ENCODE peak calls at places on chromosomes 4 and X, in seven cellular contexts. V is H9, N is osteocyte, K is left lung, C is ovary, X is AG10803, D is fibroblast of mammary gland. S is an unnamed sample.

GRCh38 chrX:115679460-115679859 is 118.5 kb downstream of the PLS3 start:
- DNase-seq in V (no peak), N (no peak), K (no peak), C (no peak), X (peak; percentile 25), D (peak; percentile 46), S (no peak)

GRCh38 chrX:16138108-16138427 is 14.7 kb downstream of the GRPR start:
- DNase-seq in V (no peak), N (no peak), K (no peak), C (no peak), X (no peak), D (no peak), S (no peak)

GRCh38 chrX:46642145-46642544 is 68.6 kb downstream of the CHST7 start:
- DNase-seq in V (no peak), N (no peak), K (no peak), C (no peak), X (no peak), D (peak; percentile 39), S (no peak)

GRCh38 chr4:16759781-16760459 is 138.5 kb downstream of the LDB2 start:
- DNase-seq in V (no peak), N (no peak), K (no peak), C (no peak), X (no peak), D (no peak), S (no peak)

GRCh38 chr4:169334335-169334734 is 63.6 kb upstream of the SH3RF1 start:
- DNase-seq in V (no peak), N (no peak), K (no peak), C (no peak), X (no peak), D (no peak), S (no peak)

GRCh38 chr4:54499308-54500074 is 158.3 kb upstream of the KIT start:
- DNase-seq in V (no peak), N (no peak), K (no peak), C (no peak), X (peak; percentile 64), D (no peak), S (no peak)

GRCh38 chrX:132615396-132616131 is 126.7 kb upstream of the MBNL3 start:
- DNase-seq in V (peak; percentile 57), N (no peak), K (no peak), C (peak; percentile 32), X (peak; percentile 15), D (peak; percentile 41), S (peak; percentile 52)

GRCh38 chr4:9825049-9825448 is 43.6 kb downstream of the DRD5 start:
- DNase-seq in V (no peak), N (no peak), K (no peak), C (no peak), X (no peak), D (no peak), S (no peak)

GRCh38 chr4:2515835-2516550 is 20.5 kb upstream of the FAM193A start:
- DNase-seq in V (no peak), N (no peak), K (no peak), C (peak; percentile 46), X (no peak), D (no peak), S (no peak)

GRCh38 chrX:68139791-68140190 is 293.5 kb downstream of the OPHN1 start:
- DNase-seq in V (no peak), N (no peak), K (no peak), C (no peak), X (peak; percentile 25), D (peak; percentile 27), S (no peak)

GRCh38 chr4:15878011-15878410 is 60.5 kb downstream of the FGFBP1 start:
- DNase-seq in V (no peak), N (no peak), K (no peak), C (no peak), X (no peak), D (no peak), S (no peak)

GRCh38 chr4:1239949-1240305 is 9.0 kb downstream of the CTBP1 start:
- DNase-seq in V (no peak), N (no peak), K (peak; percentile 10), C (no peak), X (no peak), D (no peak), S (no peak)

GRCh38 chr4:40228497-40229365 is 31.9 kb downstream of the RHOH start:
- DNase-seq in V (peak; percentile 49), N (no peak), K (no peak), C (no peak), X (no peak), D (peak; percentile 18), S (no peak)

GRCh38 chr4:105998210-105998609 is 102.9 kb downstream of the NPNT start:
- DNase-seq in V (no peak), N (no peak), K (no peak), C (no peak), X (no peak), D (no peak), S (no peak)

GRCh38 chr4:163709601-163710000 is 215.1 kb downstream of the TMA16 start:
- DNase-seq in V (no peak), N (no peak), K (no peak), C (no peak), X (no peak), D (no peak), S (no peak)

GRCh38 chrX:103831803-103832544 is at the start of gene RAB9B:
- DNase-seq in V (peak; percentile 88), N (peak; percentile 88), K (peak; percentile 57), C (peak; percentile 84), X (no peak), D (peak; percentile 35), S (peak; percentile 32)

GRCh38 chr4:79678472-79679202 is 270.6 kb upstream of the GK2 start:
- DNase-seq in V (no peak), N (no peak), K (no peak), C (no peak), X (no peak), D (no peak), S (no peak)

GRCh38 chr4:168848977-168849687 is 160.9 kb downstream of the CBR4 start:
- DNase-seq in V (no peak), N (no peak), K (no peak), C (no peak), X (no peak), D (no peak), S (no peak)

GRCh38 chrX:99398578-99398977 is 1011.5 kb downstream of the PCDH19 start:
- DNase-seq in V (no peak), N (no peak), K (no peak), C (no peak), X (no peak), D (no peak), S (no peak)

GRCh38 chrX:99397879-99398278 is 1012.2 kb downstream of the PCDH19 start:
- DNase-seq in V (no peak), N (no peak), K (no peak), C (no peak), X (no peak), D (no peak), S (no peak)

DNA sequence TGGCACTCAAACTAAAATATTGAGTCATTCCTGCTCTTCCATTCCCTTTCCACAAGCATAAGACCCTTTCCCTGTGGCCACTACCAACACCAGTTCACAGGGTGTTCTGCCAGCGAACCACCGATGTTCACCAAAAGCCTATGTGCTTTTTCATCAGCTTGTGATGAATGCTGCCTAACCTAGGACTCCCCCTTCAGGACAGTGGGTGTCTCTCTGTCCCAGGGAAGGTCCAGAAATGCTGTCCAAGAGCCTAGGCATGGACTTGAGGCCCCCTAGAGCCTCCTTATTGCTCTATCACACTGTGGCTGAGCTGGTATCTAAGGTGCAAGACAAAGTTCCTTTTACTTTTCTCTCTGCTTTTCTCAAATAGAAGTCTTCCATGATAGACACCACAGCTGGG is 1015.6 kb downstream of the PCDH19 start:
- DNase-seq in V (peak; percentile 56), N (no peak), K (no peak), C (no peak), X (no peak), D (no peak), S (no peak)
- TF ChIP-seq CTCF in V (peak; percentile 69), N (no peak), K (no peak), C (no peak), X (no peak), D (no peak), S (no peak)

DNA sequence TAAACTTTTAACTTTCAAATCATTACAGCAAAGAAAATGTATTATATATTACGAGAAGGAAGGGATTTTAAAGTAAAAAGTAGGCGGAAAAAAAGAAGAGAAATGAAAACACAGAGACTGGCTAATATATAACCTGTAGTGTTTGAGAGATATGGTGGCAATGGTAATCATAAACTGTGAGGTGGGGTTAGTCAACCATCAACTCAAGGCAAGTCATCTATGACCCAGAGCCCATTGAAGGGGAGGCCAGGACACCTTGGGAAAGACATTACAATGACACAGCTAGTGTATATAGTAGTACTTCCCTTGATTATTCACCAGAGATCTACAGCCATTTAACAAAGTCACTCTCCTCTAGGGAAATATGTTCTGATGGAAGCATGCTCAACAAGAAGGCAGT is 423.9 kb upstream of the PITX2 start:
- DNase-seq in V (no peak), N (no peak), K (no peak), C (no peak), X (no peak), D (no peak), S (no peak)
- TF ChIP-seq CTCF in V (no peak), N (no peak), K (no peak), C (no peak), X (no peak), D (no peak), S (no peak)

GRCh38 chr4:83282049-83282535 is 2.5 kb downstream of the COQ2 start:
- DNase-seq in V (no peak), N (no peak), K (no peak), C (peak; percentile 46), X (peak; percentile 64), D (peak; percentile 76), S (peak; percentile 51)

GRCh38 chr4:83284161-83285021 is at the start of gene COQ2:
- DNase-seq in V (peak; percentile 94), N (peak; percentile 99), K (peak; percentile 96), C (peak; percentile 96), X (peak; percentile 95), D (peak; percentile 93), S (peak; percentile 97)

GRCh38 chr4:83285022-83285387 is 407 bp upstream of the COQ2 start:
- DNase-seq in V (no peak), N (no peak), K (no peak), C (peak; percentile 30), X (peak; percentile 55), D (peak; percentile 73), S (peak; percentile 7)

GRCh38 chr4:83276299-83277040 is 8.1 kb downstream of the COQ2 start:
- DNase-seq in V (no peak), N (no peak), K (no peak), C (no peak), X (no peak), D (peak; percentile 22), S (no peak)

GRCh38 chr4:83281326-83281725 is 3.3 kb downstream of the COQ2 start:
- DNase-seq in V (no peak), N (no peak), K (no peak), C (no peak), X (no peak), D (no peak), S (no peak)
- TF ChIP-seq CTCF in V (no peak), N (no peak), K (no peak), C (no peak), X (peak; percentile 11), D (no peak), S (no peak)

DNA sequence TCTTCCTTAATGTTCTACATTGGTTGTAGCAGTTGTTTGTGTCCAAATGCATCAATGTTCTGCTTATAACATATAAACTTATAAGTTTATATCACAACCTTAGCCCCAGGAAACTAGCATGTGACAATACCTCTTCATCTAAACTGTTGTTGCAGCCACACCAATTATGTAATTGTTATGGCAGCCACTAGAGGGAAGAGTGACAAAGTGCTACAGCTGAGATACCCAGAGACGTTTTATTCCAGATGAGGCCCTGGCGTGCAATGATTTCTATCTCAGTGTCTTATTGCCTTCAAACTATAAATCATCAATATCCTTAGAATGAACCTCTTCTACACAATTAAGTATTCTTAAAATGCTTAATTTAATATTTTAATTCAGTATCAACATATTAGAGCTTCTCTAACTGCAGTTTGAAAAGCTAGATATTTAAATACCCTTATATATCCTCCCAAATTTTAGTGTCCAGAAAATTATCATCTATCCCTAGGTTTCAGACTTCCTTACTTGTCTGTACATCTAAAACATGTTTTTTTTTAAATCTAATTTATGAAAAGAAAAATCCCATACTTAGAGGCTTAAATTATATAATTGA is 171.6 kb downstream of the PCDH10 start:
- DNase-seq in V (peak; percentile 40), N (no peak), K (no peak), C (no peak), X (no peak), D (peak; percentile 12), S (peak; percentile 38)
- TF ChIP-seq CTCF in V (peak; percentile 81), N (peak; percentile 80), K (peak; percentile 16), C (no peak), X (peak; percentile 19), D (peak; percentile 44), S (peak; percentile 90)

S was measured in endothelial cell.